ENCODE peak calls at places on chromosome 16, in ten cellular contexts. One of them, this sample, is unnamed.

GRCh38 chr16:27928542-27928941 is 135.0 kb downstream of the GSG1L start:
- DNase-seq in stomach: no peak
- DNase-seq in upper lobe of right lung: no peak
- DNase-seq in hepatocyte: no peak
- DNase-seq in dorsolateral prefrontal cortex: no peak
- DNase-seq in heart left ventricle: no peak
- DNase-seq in breast epithelium: no peak
- DNase-seq in ascending aorta: no peak
- DNase-seq in A549: no peak
- DNase-seq in tibial nerve: no peak
- DNase-seq in this sample: peak

GRCh38 chr16:88713568-88714419 is 7.5 kb downstream of the CTU2 start:
- DNase-seq in hepatocyte: no peak
- DNase-seq in heart left ventricle: no peak
- DNase-seq in stomach: peak
- DNase-seq in dorsolateral prefrontal cortex: no peak
- DNase-seq in upper lobe of right lung: no peak
- DNase-seq in tibial nerve: no peak
- DNase-seq in ascending aorta: no peak
- DNase-seq in breast epithelium: no peak
- DNase-seq in A549: no peak
- DNase-seq in this sample: no peak

GRCh38 chr16:80988756-80989155 is 17.9 kb downstream of the CMC2 start:
- DNase-seq in ascending aorta: no peak
- DNase-seq in stomach: no peak
- DNase-seq in dorsolateral prefrontal cortex: no peak
- DNase-seq in tibial nerve: no peak
- DNase-seq in A549: no peak
- DNase-seq in upper lobe of right lung: no peak
- DNase-seq in hepatocyte: no peak
- DNase-seq in heart left ventricle: no peak
- DNase-seq in breast epithelium: no peak
- DNase-seq in this sample: no peak

GRCh38 chr16:19948186-19949104 is 63.8 kb upstream of the GPRC5B start:
- DNase-seq in dorsolateral prefrontal cortex: no peak
- DNase-seq in A549: no peak
- DNase-seq in breast epithelium: no peak
- DNase-seq in tibial nerve: no peak
- DNase-seq in stomach: no peak
- DNase-seq in heart left ventricle: no peak
- DNase-seq in ascending aorta: no peak
- DNase-seq in hepatocyte: no peak
- DNase-seq in upper lobe of right lung: no peak
- DNase-seq in this sample: no peak

GRCh38 chr16:80265624-80266306 is 275.0 kb upstream of the DYNLRB2 start:
- DNase-seq in heart left ventricle: no peak
- DNase-seq in tibial nerve: no peak
- DNase-seq in upper lobe of right lung: no peak
- DNase-seq in stomach: no peak
- DNase-seq in dorsolateral prefrontal cortex: no peak
- DNase-seq in hepatocyte: peak
- DNase-seq in A549: no peak
- DNase-seq in breast epithelium: no peak
- DNase-seq in ascending aorta: no peak
- DNase-seq in this sample: no peak

GRCh38 chr16:9257843-9258242 is 166.4 kb downstream of the HAPSTR1 start:
- DNase-seq in dorsolateral prefrontal cortex: no peak
- DNase-seq in heart left ventricle: no peak
- DNase-seq in hepatocyte: no peak
- DNase-seq in A549: no peak
- DNase-seq in tibial nerve: no peak
- DNase-seq in ascending aorta: no peak
- DNase-seq in breast epithelium: no peak
- DNase-seq in stomach: no peak
- DNase-seq in upper lobe of right lung: no peak
- DNase-seq in this sample: no peak

GRCh38 chr16:57480127-57480753 is 6.1 kb downstream of the DOK4 start:
- DNase-seq in stomach: peak
- DNase-seq in hepatocyte: peak
- DNase-seq in A549: peak
- DNase-seq in dorsolateral prefrontal cortex: no peak
- DNase-seq in tibial nerve: no peak
- DNase-seq in heart left ventricle: peak
- DNase-seq in ascending aorta: peak
- DNase-seq in breast epithelium: peak
- DNase-seq in upper lobe of right lung: peak
- DNase-seq in this sample: peak

GRCh38 chr16:57479043-57479421 is 7.3 kb downstream of the DOK4 start:
- DNase-seq in heart left ventricle: no peak
- DNase-seq in upper lobe of right lung: no peak
- DNase-seq in hepatocyte: no peak
- DNase-seq in A549: no peak
- DNase-seq in dorsolateral prefrontal cortex: peak
- DNase-seq in ascending aorta: no peak
- DNase-seq in tibial nerve: no peak
- DNase-seq in stomach: no peak
- DNase-seq in breast epithelium: peak
- DNase-seq in this sample: no peak

GRCh38 chr16:81657224-81657623 is 121.9 kb upstream of the PLCG2 start:
- DNase-seq in upper lobe of right lung: no peak
- DNase-seq in breast epithelium: no peak
- DNase-seq in stomach: no peak
- DNase-seq in tibial nerve: no peak
- DNase-seq in ascending aorta: no peak
- DNase-seq in A549: no peak
- DNase-seq in heart left ventricle: no peak
- DNase-seq in hepatocyte: no peak
- DNase-seq in dorsolateral prefrontal cortex: no peak
- DNase-seq in this sample: no peak

GRCh38 chr16:84044108-84044488 is 1.5 kb upstream of the SLC38A8 start:
- DNase-seq in heart left ventricle: peak
- DNase-seq in ascending aorta: no peak
- DNase-seq in dorsolateral prefrontal cortex: no peak
- DNase-seq in breast epithelium: no peak
- DNase-seq in tibial nerve: no peak
- DNase-seq in upper lobe of right lung: no peak
- DNase-seq in stomach: no peak
- DNase-seq in A549: peak
- DNase-seq in hepatocyte: no peak
- DNase-seq in this sample: peak
- TF ChIP-seq CTCF in heart left ventricle: peak
- TF ChIP-seq CTCF in ascending aorta: no peak
- TF ChIP-seq CTCF in dorsolateral prefrontal cortex: no peak
- TF ChIP-seq CTCF in breast epithelium: no peak
- TF ChIP-seq CTCF in tibial nerve: no peak
- TF ChIP-seq CTCF in upper lobe of right lung: peak
- TF ChIP-seq CTCF in stomach: no peak
- TF ChIP-seq CTCF in A549: peak
- TF ChIP-seq CTCF in hepatocyte: peak
- TF ChIP-seq CTCF in this sample: peak

GRCh38 chr16:3012246-3012645 is 477 bp upstream of the CLDN9 start:
- DNase-seq in tibial nerve: no peak
- DNase-seq in breast epithelium: no peak
- DNase-seq in upper lobe of right lung: no peak
- DNase-seq in hepatocyte: peak
- DNase-seq in heart left ventricle: no peak
- DNase-seq in dorsolateral prefrontal cortex: no peak
- DNase-seq in ascending aorta: no peak
- DNase-seq in stomach: no peak
- DNase-seq in A549: no peak
- DNase-seq in this sample: no peak
- H3K4me3 ChIP-seq in tibial nerve: no peak
- H3K4me3 ChIP-seq in breast epithelium: no peak
- H3K4me3 ChIP-seq in upper lobe of right lung: no peak
- H3K4me3 ChIP-seq in hepatocyte: no peak
- H3K4me3 ChIP-seq in heart left ventricle: no peak
- H3K4me3 ChIP-seq in dorsolateral prefrontal cortex: no peak
- H3K4me3 ChIP-seq in ascending aorta: no peak
- H3K4me3 ChIP-seq in stomach: no peak
- H3K4me3 ChIP-seq in A549: no peak
- H3K4me3 ChIP-seq in this sample: no peak

GRCh38 chr16:48367443-48368049 is 17.7 kb downstream of the SIAH1 start:
- DNase-seq in heart left ventricle: no peak
- DNase-seq in dorsolateral prefrontal cortex: no peak
- DNase-seq in ascending aorta: no peak
- DNase-seq in stomach: no peak
- DNase-seq in hepatocyte: no peak
- DNase-seq in breast epithelium: no peak
- DNase-seq in tibial nerve: no peak
- DNase-seq in A549: no peak
- DNase-seq in upper lobe of right lung: no peak
- DNase-seq in this sample: no peak
- H3K27ac ChIP-seq in heart left ventricle: no peak
- H3K27ac ChIP-seq in dorsolateral prefrontal cortex: no peak
- H3K27ac ChIP-seq in ascending aorta: no peak
- H3K27ac ChIP-seq in stomach: no peak
- H3K27ac ChIP-seq in hepatocyte: peak
- H3K27ac ChIP-seq in breast epithelium: peak
- H3K27ac ChIP-seq in tibial nerve: no peak
- H3K27ac ChIP-seq in A549: peak
- H3K27ac ChIP-seq in upper lobe of right lung: no peak
- H3K27ac ChIP-seq in this sample: no peak

GRCh38 chr16:71440669-71441347 is 1.0 kb downstream of the TLE7 start:
- DNase-seq in upper lobe of right lung: no peak
- DNase-seq in breast epithelium: no peak
- DNase-seq in ascending aorta: no peak
- DNase-seq in A549: no peak
- DNase-seq in heart left ventricle: no peak
- DNase-seq in hepatocyte: no peak
- DNase-seq in stomach: no peak
- DNase-seq in tibial nerve: no peak
- DNase-seq in dorsolateral prefrontal cortex: no peak
- DNase-seq in this sample: peak
- TF ChIP-seq CTCF in upper lobe of right lung: no peak
- TF ChIP-seq CTCF in breast epithelium: no peak
- TF ChIP-seq CTCF in ascending aorta: no peak
- TF ChIP-seq CTCF in A549: no peak
- TF ChIP-seq CTCF in heart left ventricle: no peak
- TF ChIP-seq CTCF in hepatocyte: peak
- TF ChIP-seq CTCF in stomach: no peak
- TF ChIP-seq CTCF in tibial nerve: no peak
- TF ChIP-seq CTCF in dorsolateral prefrontal cortex: no peak
- TF ChIP-seq CTCF in this sample: peak

GRCh38 chr16:59356709-59357108 is 622.6 kb upstream of the GOT2 start:
- DNase-seq in stomach: no peak
- DNase-seq in tibial nerve: no peak
- DNase-seq in hepatocyte: peak
- DNase-seq in ascending aorta: no peak
- DNase-seq in upper lobe of right lung: no peak
- DNase-seq in dorsolateral prefrontal cortex: no peak
- DNase-seq in A549: no peak
- DNase-seq in breast epithelium: no peak
- DNase-seq in heart left ventricle: no peak
- DNase-seq in this sample: no peak

GRCh38 chr16:59356144-59356543 is 622.0 kb upstream of the GOT2 start:
- DNase-seq in tibial nerve: no peak
- DNase-seq in upper lobe of right lung: no peak
- DNase-seq in stomach: no peak
- DNase-seq in breast epithelium: no peak
- DNase-seq in hepatocyte: no peak
- DNase-seq in heart left ventricle: no peak
- DNase-seq in A549: no peak
- DNase-seq in ascending aorta: no peak
- DNase-seq in dorsolateral prefrontal cortex: no peak
- DNase-seq in this sample: no peak

DNA sequence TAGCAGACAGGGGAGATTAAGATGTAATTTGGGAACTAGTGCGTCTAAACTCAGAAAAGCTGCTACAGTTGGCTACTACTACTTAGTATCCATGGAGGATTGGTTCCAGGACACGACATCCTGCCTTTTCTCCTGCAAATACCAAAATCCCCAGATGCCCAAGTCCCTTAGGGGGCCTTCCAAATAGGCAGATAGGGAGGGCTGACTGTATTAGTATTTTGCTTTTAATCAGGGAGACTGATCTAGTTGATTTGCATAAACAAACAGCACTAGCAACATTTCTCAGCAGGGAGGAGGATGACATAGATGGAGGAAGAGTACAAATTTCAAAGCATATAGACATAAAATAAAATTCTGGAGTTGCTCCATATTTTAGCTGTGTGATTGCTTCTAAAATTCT is 621.6 kb upstream of the GOT2 start:
- DNase-seq in dorsolateral prefrontal cortex: no peak
- DNase-seq in heart left ventricle: no peak
- DNase-seq in stomach: no peak
- DNase-seq in ascending aorta: no peak
- DNase-seq in tibial nerve: no peak
- DNase-seq in breast epithelium: no peak
- DNase-seq in hepatocyte: no peak
- DNase-seq in upper lobe of right lung: no peak
- DNase-seq in A549: no peak
- DNase-seq in this sample: no peak
- H3K4me3 ChIP-seq in dorsolateral prefrontal cortex: no peak
- H3K4me3 ChIP-seq in heart left ventricle: no peak
- H3K4me3 ChIP-seq in stomach: no peak
- H3K4me3 ChIP-seq in ascending aorta: no peak
- H3K4me3 ChIP-seq in tibial nerve: no peak
- H3K4me3 ChIP-seq in breast epithelium: no peak
- H3K4me3 ChIP-seq in hepatocyte: no peak
- H3K4me3 ChIP-seq in upper lobe of right lung: no peak
- H3K4me3 ChIP-seq in A549: no peak
- H3K4me3 ChIP-seq in this sample: no peak

This sample was measured in WERI-Rb-1.